ENCODE peak calls at places on chromosomes 4 and X, in four cellular contexts. Y is fibroblast of mammary gland, M is IMR-90, P is GM23338. L is an unnamed sample.

GRCh38 chr4:76637704-76638361 is 202.8 kb downstream of the SHROOM3 start:
- DNase-seq in Y (peak; percentile 39), M (peak; percentile 17), P (no peak), L (peak; percentile 94)

GRCh38 chr4:19776021-19776459 is 475.7 kb upstream of the SLIT2 start:
- DNase-seq in Y (peak; percentile 89), M (peak; percentile 81), P (no peak), L (peak; percentile 82)

GRCh38 chrX:3518870-3519269 is 172.4 kb upstream of the MXRA5 start:
- DNase-seq in Y (peak; percentile 98), M (peak; percentile 92), P (no peak), L (peak; percentile 91)

GRCh38 chr4:48654015-48654664 is 125.9 kb downstream of the FRYL start:
- DNase-seq in Y (peak; percentile 47), M (peak; percentile 49), P (no peak), L (peak; percentile 44)

GRCh38 chrX:72532371-72532770 is 40.3 kb downstream of the HDAC8 start:
- DNase-seq in Y (peak; percentile 72), M (peak; percentile 16), P (no peak), L (no peak)

GRCh38 chrX:110284159-110284558 is 33.7 kb downstream of the AMMECR1 start:
- DNase-seq in Y (peak; percentile 81), M (peak; percentile 88), P (no peak), L (peak; percentile 83)

GRCh38 chr4:165150545-165150944 is 37.9 kb upstream of the TMEM192 start:
- DNase-seq in Y (no peak), M (no peak), P (no peak), L (no peak)

GRCh38 chr4:48250343-48250742 is 19.3 kb downstream of the TEC start:
- DNase-seq in Y (no peak), M (no peak), P (no peak), L (no peak)

GRCh38 chr4:152117501-152117900 is 356.7 kb upstream of the GATB start:
- DNase-seq in Y (no peak), M (no peak), P (no peak), L (no peak)

GRCh38 chr4:61921890-61922289 is 721.8 kb downstream of the ADGRL3 start:
- DNase-seq in Y (no peak), M (no peak), P (no peak), L (no peak)

DNA sequence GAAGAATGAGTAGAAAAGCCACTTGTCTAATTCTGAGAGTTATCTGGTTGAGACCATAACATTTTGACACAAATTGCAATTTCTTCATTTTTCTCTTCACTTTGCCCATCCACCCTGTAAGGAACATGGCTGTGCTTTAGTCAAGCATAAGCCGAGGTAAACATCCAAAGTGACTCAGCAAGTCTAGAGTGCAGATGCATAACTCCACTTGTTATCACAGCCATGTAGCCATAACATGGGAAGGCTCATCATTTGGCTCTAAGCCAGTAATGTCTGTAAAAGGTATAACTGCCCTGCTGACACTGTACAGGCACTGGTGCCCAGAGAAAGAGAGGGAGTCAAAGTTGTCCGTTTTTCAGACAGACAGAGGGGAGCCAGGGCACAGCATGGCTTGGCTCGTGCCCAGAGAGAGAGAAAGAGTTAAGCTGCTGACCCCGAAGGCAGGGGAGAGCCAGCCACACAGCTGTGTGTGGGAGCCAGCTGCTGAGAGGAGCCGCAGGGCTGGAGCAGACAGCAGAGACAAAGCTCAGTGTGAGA is 76.9 kb upstream of the EXOC1L start:
- DNase-seq in Y (peak; percentile 46), M (peak; percentile 59), P (no peak), L (peak; percentile 58)
- TF ChIP-seq CTCF in Y (no peak), M (no peak), P (no peak), L (no peak)

GRCh38 chrX:39910651-39911050 is 187.1 kb downstream of the BCOR start:
- DNase-seq in Y (no peak), M (no peak), P (no peak), L (no peak)
- H3K4me3 ChIP-seq in Y (no peak overlapping the region), M (no peak overlapping the region), P (no peak overlapping the region), L (no peak overlapping the region)

DNA sequence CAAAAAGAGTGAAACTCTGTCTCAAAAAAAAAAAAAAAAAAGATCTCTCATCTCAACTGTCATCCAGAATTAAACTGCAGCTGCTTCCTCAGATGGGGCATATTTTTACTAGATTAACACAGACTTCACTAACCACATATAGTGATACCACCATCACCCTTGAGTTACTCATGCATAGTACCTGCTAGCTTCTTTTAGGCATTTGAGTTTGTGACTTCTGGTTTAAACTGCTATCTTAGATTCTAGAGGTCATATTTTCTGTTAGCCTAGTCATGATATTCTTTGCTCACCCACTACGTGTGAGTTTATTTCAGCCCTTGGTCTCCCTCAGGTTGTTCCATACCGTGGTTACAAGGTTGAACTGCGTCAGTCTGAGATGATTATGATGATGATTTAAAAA is 154.9 kb upstream of the BMP3 start:
- DNase-seq in Y (no peak), M (no peak), P (no peak), L (no peak)
- TF ChIP-seq CTCF in Y (no peak), M (no peak), P (no peak), L (no peak)

DNA sequence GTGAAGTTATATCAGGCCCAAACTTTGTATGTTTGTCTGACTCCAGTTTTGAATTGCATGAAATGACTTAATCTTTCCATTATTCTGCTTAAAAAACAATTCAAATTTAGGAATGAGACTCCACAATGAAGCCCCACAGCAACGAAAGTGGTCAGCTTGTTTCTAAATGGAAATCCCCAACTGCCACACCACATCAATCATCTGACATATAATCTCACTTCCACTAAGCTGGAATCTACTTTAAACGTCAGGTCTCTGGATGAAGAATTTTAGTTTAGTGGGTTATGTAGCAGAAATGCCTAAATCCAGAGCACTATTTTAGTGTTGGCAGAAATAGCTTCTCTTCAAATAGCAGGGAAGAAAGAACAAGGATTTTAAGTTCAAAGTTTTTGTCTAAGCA is 1.8 kb upstream of the BMP2K start:
- DNase-seq in Y (no peak), M (peak; percentile 49), P (no peak), L (no peak)
- H3K4me3 ChIP-seq in Y (no peak overlapping the region), M (no peak overlapping the region), P (no peak overlapping the region), L (no peak overlapping the region)

GRCh38 chr4:144615182-144615581 is 30.8 kb upstream of the HHIP start:
- DNase-seq in Y (peak; percentile 66), M (peak; percentile 60), P (no peak), L (peak; percentile 26)

DNA sequence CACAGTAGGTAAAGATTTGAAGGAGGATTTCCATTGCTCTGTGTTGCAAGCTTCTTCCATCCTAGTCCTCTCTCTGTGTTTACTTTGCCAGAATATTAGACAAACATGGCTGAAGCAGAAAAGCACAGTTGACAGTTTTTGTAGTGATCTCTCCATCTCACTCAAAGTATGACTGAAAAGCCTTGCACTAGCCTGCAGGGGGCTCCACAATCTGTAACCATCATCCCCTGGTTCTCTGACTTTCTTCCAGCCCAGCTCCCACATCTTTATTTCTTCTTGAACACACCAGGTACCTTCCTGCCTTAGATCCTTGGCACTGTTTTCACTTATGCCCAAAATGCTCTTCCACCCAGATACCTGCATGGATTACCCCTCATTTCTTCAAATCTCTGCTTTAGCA is 34.1 kb upstream of the HHIP start:
- DNase-seq in Y (peak; percentile 26), M (peak; percentile 11), P (peak; percentile 68), L (no peak)
- TF ChIP-seq CTCF in Y (peak; percentile 56), M (peak; percentile 48), P (peak; percentile 66), L (peak; percentile 44)

DNA sequence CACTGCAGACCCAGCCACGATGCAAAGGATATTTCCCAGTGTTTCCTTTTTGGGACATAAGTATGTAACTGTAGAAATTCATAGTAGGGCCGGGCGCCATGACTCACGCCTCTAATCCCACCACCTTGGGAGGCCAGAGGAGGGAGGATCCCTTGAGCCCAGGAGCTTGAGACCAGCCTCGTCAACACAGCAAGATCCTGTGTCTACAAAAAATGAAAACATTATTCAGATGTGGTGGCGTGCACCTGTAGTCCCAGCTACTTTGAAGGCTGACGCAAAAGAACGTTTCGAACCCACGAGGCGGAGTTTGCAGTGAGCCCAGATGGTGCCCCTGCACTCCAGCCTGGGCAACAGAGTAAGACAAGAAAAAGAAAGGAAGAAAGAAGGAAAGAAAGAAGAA is 49.2 kb downstream of the CRLF2 start:
- DNase-seq in Y (no peak), M (no peak), P (no peak), L (no peak)
- H3K4me3 ChIP-seq in Y (no peak overlapping the region), M (no peak overlapping the region), P (no peak overlapping the region), L (no peak overlapping the region)

DNA sequence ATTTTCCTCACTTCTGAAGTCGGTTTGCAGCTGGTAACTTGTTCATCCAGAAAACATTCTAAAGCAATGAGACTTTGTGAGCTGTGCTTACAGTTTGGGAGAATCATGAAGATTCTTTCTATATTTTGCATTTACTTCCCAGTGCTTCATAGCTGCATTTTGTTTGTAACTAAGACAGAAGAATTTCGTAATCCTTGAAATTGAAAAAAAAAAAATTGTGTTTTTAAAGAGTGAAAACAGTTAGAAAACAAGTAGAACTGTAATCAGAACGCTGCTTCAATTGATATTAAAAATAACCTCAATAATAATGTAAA is 392.4 kb downstream of the UNC5C start:
- DNase-seq in Y (no peak), M (no peak), P (no peak), L (no peak)
- TF ChIP-seq CTCF in Y (no peak), M (no peak), P (no peak), L (no peak)